ENCODE peak calls at places on chromosomes 2 and 18, in ten cellular contexts. L is uterus, A is IMR-90, M is Peyer's patch, B is A549, S is tibial nerve, N is gastrocnemius medialis, D is GM12892, T is spleen, Y is K562. P is an unnamed sample.
A peak's percentile ranks its signal among the peaks of the same experiment; 100 is the strongest.

GRCh38 chr2:224983719-224984388 is 58.4 kb downstream of the DOCK10 start:
- DNase-seq in L (peak; percentile 15), A (peak; percentile 59), M (no peak), B (no peak), S (no peak), N (no peak), D (no peak), T (no peak), Y (no peak), P (no peak)

GRCh38 chr18:7116001-7116831 is 1.4 kb downstream of the LAMA1 start:
- DNase-seq in L (no peak), A (peak; percentile 38), M (no peak), B (no peak), S (no peak), N (no peak), D (no peak), T (no peak), Y (no peak), P (no peak)

GRCh38 chr2:239285932-239286230 is 114.9 kb downstream of the HDAC4 start:
- DNase-seq in L (no peak), A (no peak), M (no peak), B (no peak), S (no peak), N (no peak), D (no peak), T (no peak), Y (no peak), P (no peak)

GRCh38 chr2:240962371-240963064 is 35.9 kb upstream of the SNED1 start:
- DNase-seq in L (peak; percentile 86), A (no peak), M (no peak), B (no peak), S (peak; percentile 51), N (no peak), D (peak; percentile 15), T (peak; percentile 90), Y (no peak), P (peak; percentile 42)

GRCh38 chr2:206083602-206084467 is 2.1 kb downstream of the INO80D start:
- DNase-seq in L (no peak), A (no peak), M (peak; percentile 29), B (no peak), S (no peak), N (no peak), D (peak; percentile 28), T (no peak), Y (no peak), P (peak; percentile 47)

GRCh38 chr2:195498839-195499490 is 158.1 kb upstream of the SLC39A10 start:
- DNase-seq in L (no peak), A (peak; percentile 74), M (no peak), B (no peak), S (no peak), N (no peak), D (no peak), T (no peak), Y (no peak), P (no peak)

GRCh38 chr2:40155728-40156127 is 296.2 kb downstream of the SLC8A1 start:
- DNase-seq in L (no peak), A (peak; percentile 39), M (no peak), B (no peak), S (no peak), N (no peak), D (no peak), T (no peak), Y (no peak), P (no peak)

GRCh38 chr2:238163494-238164198 is 4.9 kb downstream of the ERFE start:
- DNase-seq in L (no peak), A (no peak), M (no peak), B (no peak), S (no peak), N (no peak), D (no peak), T (peak; percentile 69), Y (no peak), P (no peak)

GRCh38 chr2:24077879-24078278 is 1.8 kb upstream of the SF3B6 start:
- DNase-seq in L (no peak), A (no peak), M (no peak), B (no peak), S (no peak), N (no peak), D (no peak), T (no peak), Y (peak; percentile 6), P (no peak)

GRCh38 chr2:24077535-24077877 is 1.4 kb upstream of the SF3B6 start:
- DNase-seq in L (no peak), A (no peak), M (no peak), B (no peak), S (no peak), N (no peak), D (no peak), T (no peak), Y (peak; percentile 6), P (no peak)

GRCh38 chr2:24076849-24077534 is 866 bp upstream of the SF3B6 start:
- DNase-seq in L (no peak), A (no peak), M (peak; percentile 23), B (no peak), S (no peak), N (no peak), D (no peak), T (no peak), Y (peak; percentile 12), P (no peak)

GRCh38 chr2:24075259-24075658 is 867 bp downstream of the SF3B6 start:
- DNase-seq in L (no peak), A (no peak), M (no peak), B (no peak), S (no peak), N (no peak), D (no peak), T (no peak), Y (no peak), P (no peak)

GRCh38 chr2:24075915-24076848 is at the start of gene SF3B6:
- DNase-seq in L (peak; percentile 97), A (peak; percentile 99), M (peak; percentile 100), B (peak; percentile 92), S (peak; percentile 93), N (peak; percentile 98), D (peak; percentile 85), T (peak; percentile 100), Y (peak; percentile 96), P (peak; percentile 100)
- TF ChIP-seq POLR2A in L (peak; percentile 70), A (peak; percentile 59), M (peak; percentile 80), B (peak; percentile 88), S (peak; percentile 54), N (peak; percentile 51), D (peak; percentile 94), T (peak; percentile 36), Y (peak; percentile 94), P (peak; percentile 76)

GRCh38 chr2:70374616-70375015 is 72.7 kb upstream of the FAM136A start:
- DNase-seq in L (no peak), A (no peak), M (no peak), B (no peak), S (no peak), N (no peak), D (no peak), T (no peak), Y (no peak), P (no peak)

GRCh38 chr2:70369082-70369481 is 67.2 kb upstream of the FAM136A start:
- DNase-seq in L (no peak), A (no peak), M (no peak), B (no peak), S (no peak), N (no peak), D (no peak), T (no peak), Y (no peak), P (no peak)

GRCh38 chr2:70367722-70368323 is 66.0 kb upstream of the FAM136A start:
- DNase-seq in L (no peak), A (peak; percentile 14), M (no peak), B (no peak), S (no peak), N (no peak), D (no peak), T (no peak), Y (no peak), P (peak; percentile 72)

GRCh38 chr2:70368545-70368944 is 66.7 kb upstream of the FAM136A start:
- DNase-seq in L (no peak), A (no peak), M (no peak), B (no peak), S (no peak), N (no peak), D (no peak), T (no peak), Y (no peak), P (no peak)

GRCh38 chr2:70371753-70372152 is 69.9 kb upstream of the FAM136A start:
- DNase-seq in L (no peak), A (peak; percentile 69), M (no peak), B (no peak), S (no peak), N (no peak), D (no peak), T (no peak), Y (no peak), P (no peak)
- TF ChIP-seq POLR2A in L (no peak), A (no peak), M (no peak), B (no peak), S (no peak), N (no peak), D (no peak), T (no peak), Y (no peak), P (no peak)

DNA sequence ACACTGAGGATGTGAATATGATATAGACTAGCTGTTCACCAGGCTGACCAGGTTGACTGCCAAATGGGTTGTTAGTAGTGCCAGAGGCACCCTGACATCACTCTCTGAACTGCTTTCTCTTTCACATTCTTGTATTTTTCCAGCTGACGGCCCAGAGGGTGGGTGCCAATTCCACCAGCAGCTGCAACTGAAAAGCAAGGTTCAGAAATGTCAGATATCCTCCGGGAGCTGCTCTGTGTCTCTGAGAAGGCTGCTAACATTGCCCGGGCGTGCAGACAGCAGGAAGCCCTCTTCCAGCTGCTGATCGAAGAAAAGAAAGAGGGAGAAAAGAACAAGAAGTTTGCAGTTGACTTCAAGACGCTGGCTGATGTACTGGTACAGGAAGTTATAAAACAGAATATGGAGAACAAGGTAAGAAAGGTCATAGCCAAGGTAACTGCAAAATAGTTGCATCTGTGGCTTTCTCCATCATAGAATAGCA is 16.5 kb downstream of the INPP1 start:
- DNase-seq in L (peak; percentile 67), A (peak; percentile 76), M (peak; percentile 45), B (no peak), S (peak; percentile 35), N (peak; percentile 70), D (no peak), T (no peak), Y (no peak), P (peak; percentile 55)
- TF ChIP-seq POLR2A in L (no peak), A (no peak), M (no peak), B (no peak), S (no peak), N (no peak), D (no peak), T (no peak), Y (no peak), P (no peak)

GRCh38 chr18:76491801-76492668 is 3.0 kb downstream of the ZNF516 start:
- DNase-seq in L (no peak), A (peak; percentile 27), M (no peak), B (peak; percentile 26), S (peak; percentile 31), N (peak; percentile 38), D (no peak), T (peak; percentile 89), Y (no peak), P (peak; percentile 53)

GRCh38 chr18:76491436-76491800 is 3.6 kb downstream of the ZNF516 start:
- DNase-seq in L (peak; percentile 80), A (peak; percentile 68), M (peak; percentile 71), B (peak; percentile 28), S (peak; percentile 61), N (peak; percentile 54), D (peak; percentile 46), T (peak; percentile 94), Y (peak; percentile 21), P (peak; percentile 85)

GRCh38 chr18:76493213-76494107 is 1.6 kb downstream of the ZNF516 start:
- DNase-seq in L (no peak), A (peak; percentile 72), M (no peak), B (peak; percentile 54), S (no peak), N (no peak), D (no peak), T (no peak), Y (peak; percentile 40), P (no peak)

GRCh38 chr18:76494181-76494540 is 881 bp downstream of the ZNF516 start:
- DNase-seq in L (peak; percentile 63), A (peak; percentile 43), M (peak; percentile 29), B (peak; percentile 21), S (peak; percentile 37), N (peak; percentile 36), D (no peak), T (peak; percentile 88), Y (no peak), P (peak; percentile 50)

GRCh38 chr18:76492669-76493212 is 2.3 kb downstream of the ZNF516 start:
- DNase-seq in L (peak; percentile 100), A (peak; percentile 99), M (peak; percentile 91), B (peak; percentile 90), S (peak; percentile 100), N (peak; percentile 99), D (peak; percentile 77), T (peak; percentile 99), Y (peak; percentile 90), P (peak; percentile 99)
- TF ChIP-seq POLR2A in L (peak; percentile 68), A (no peak), M (peak; percentile 26), B (peak; percentile 20), S (peak; percentile 64), N (peak; percentile 74), D (no peak), T (no peak), Y (no peak), P (peak; percentile 66)